ENCODE peak calls at places on chromosome 16, in ten cellular contexts. One of them, this sample, is unnamed.

GRCh38 chr16:27285676-27286196 is 17.2 kb upstream of the NSMCE1 start:
- DNase-seq in tibial artery: no peak
- DNase-seq in tibial nerve: no peak
- DNase-seq in lower lobe of right lung: no peak
- DNase-seq in kidney epithelial cell: no peak
- DNase-seq in epithelial cell of proximal tubule: no peak
- DNase-seq in progenitor cell of endocrine pancreas: no peak
- DNase-seq in nephron progenitor cell: no peak
- DNase-seq in HFFc6: no peak
- DNase-seq in uterus: no peak
- DNase-seq in this sample: no peak

GRCh38 chr16:85912271-85912974 is 13.5 kb downstream of the IRF8 start:
- DNase-seq in epithelial cell of proximal tubule: no peak
- DNase-seq in tibial artery: no peak
- DNase-seq in HFFc6: no peak
- DNase-seq in uterus: peak
- DNase-seq in progenitor cell of endocrine pancreas: no peak
- DNase-seq in lower lobe of right lung: no peak
- DNase-seq in nephron progenitor cell: no peak
- DNase-seq in tibial nerve: peak
- DNase-seq in kidney epithelial cell: no peak
- DNase-seq in this sample: peak

GRCh38 chr16:27792486-27793275 is 242.7 kb downstream of the KATNIP start:
- DNase-seq in epithelial cell of proximal tubule: no peak
- DNase-seq in uterus: no peak
- DNase-seq in lower lobe of right lung: no peak
- DNase-seq in nephron progenitor cell: no peak
- DNase-seq in tibial artery: no peak
- DNase-seq in kidney epithelial cell: no peak
- DNase-seq in HFFc6: no peak
- DNase-seq in progenitor cell of endocrine pancreas: no peak
- DNase-seq in tibial nerve: no peak
- DNase-seq in this sample: no peak

GRCh38 chr16:85796152-85796551 is 3.2 kb downstream of the EMC8 start:
- DNase-seq in nephron progenitor cell: no peak
- DNase-seq in HFFc6: no peak
- DNase-seq in lower lobe of right lung: no peak
- DNase-seq in epithelial cell of proximal tubule: no peak
- DNase-seq in tibial nerve: no peak
- DNase-seq in kidney epithelial cell: no peak
- DNase-seq in progenitor cell of endocrine pancreas: no peak
- DNase-seq in tibial artery: no peak
- DNase-seq in uterus: no peak
- DNase-seq in this sample: no peak

GRCh38 chr16:84199861-84200260 is 8.9 kb downstream of the ADAD2 start:
- DNase-seq in HFFc6: no peak
- DNase-seq in tibial nerve: no peak
- DNase-seq in uterus: no peak
- DNase-seq in nephron progenitor cell: no peak
- DNase-seq in kidney epithelial cell: no peak
- DNase-seq in progenitor cell of endocrine pancreas: no peak
- DNase-seq in epithelial cell of proximal tubule: no peak
- DNase-seq in tibial artery: no peak
- DNase-seq in lower lobe of right lung: peak
- DNase-seq in this sample: no peak

GRCh38 chr16:1296688-1297412 is 12.6 kb upstream of the UBE2I start:
- DNase-seq in tibial artery: no peak
- DNase-seq in lower lobe of right lung: no peak
- DNase-seq in progenitor cell of endocrine pancreas: no peak
- DNase-seq in HFFc6: peak
- DNase-seq in uterus: no peak
- DNase-seq in kidney epithelial cell: peak
- DNase-seq in tibial nerve: no peak
- DNase-seq in nephron progenitor cell: no peak
- DNase-seq in epithelial cell of proximal tubule: peak
- DNase-seq in this sample: no peak

GRCh38 chr16:4477966-4478365 is 1.8 kb downstream of the HMOX2 start:
- DNase-seq in tibial artery: no peak
- DNase-seq in epithelial cell of proximal tubule: peak
- DNase-seq in HFFc6: peak
- DNase-seq in uterus: no peak
- DNase-seq in kidney epithelial cell: no peak
- DNase-seq in nephron progenitor cell: no peak
- DNase-seq in progenitor cell of endocrine pancreas: no peak
- DNase-seq in lower lobe of right lung: no peak
- DNase-seq in tibial nerve: no peak
- DNase-seq in this sample: no peak

GRCh38 chr16:28597692-28598261 is 927 bp upstream of the SULT1A2 start:
- DNase-seq in epithelial cell of proximal tubule: no peak
- DNase-seq in tibial artery: no peak
- DNase-seq in progenitor cell of endocrine pancreas: no peak
- DNase-seq in nephron progenitor cell: peak
- DNase-seq in HFFc6: peak
- DNase-seq in lower lobe of right lung: peak
- DNase-seq in kidney epithelial cell: no peak
- DNase-seq in uterus: no peak
- DNase-seq in tibial nerve: no peak
- DNase-seq in this sample: no peak

GRCh38 chr16:27430512-27430911 is 28.5 kb downstream of the IL21R start:
- DNase-seq in uterus: no peak
- DNase-seq in kidney epithelial cell: no peak
- DNase-seq in tibial nerve: no peak
- DNase-seq in tibial artery: no peak
- DNase-seq in progenitor cell of endocrine pancreas: no peak
- DNase-seq in HFFc6: no peak
- DNase-seq in lower lobe of right lung: no peak
- DNase-seq in nephron progenitor cell: no peak
- DNase-seq in epithelial cell of proximal tubule: no peak
- DNase-seq in this sample: no peak

GRCh38 chr16:526181-527014 is 1.1 kb upstream of the CAPN15 start:
- DNase-seq in uterus: no peak
- DNase-seq in tibial nerve: no peak
- DNase-seq in progenitor cell of endocrine pancreas: peak
- DNase-seq in nephron progenitor cell: peak
- DNase-seq in epithelial cell of proximal tubule: no peak
- DNase-seq in tibial artery: peak
- DNase-seq in kidney epithelial cell: no peak
- DNase-seq in lower lobe of right lung: peak
- DNase-seq in HFFc6: peak
- DNase-seq in this sample: no peak

GRCh38 chr16:14057878-14058382 is 13.2 kb upstream of the MRTFB start:
- DNase-seq in uterus: peak
- DNase-seq in tibial artery: peak
- DNase-seq in kidney epithelial cell: no peak
- DNase-seq in lower lobe of right lung: no peak
- DNase-seq in nephron progenitor cell: no peak
- DNase-seq in epithelial cell of proximal tubule: no peak
- DNase-seq in tibial nerve: no peak
- DNase-seq in progenitor cell of endocrine pancreas: no peak
- DNase-seq in HFFc6: no peak
- DNase-seq in this sample: no peak

GRCh38 chr16:57720142-57720575 is 15.4 kb upstream of the KATNB1 start:
- DNase-seq in nephron progenitor cell: peak
- DNase-seq in lower lobe of right lung: no peak
- DNase-seq in tibial nerve: no peak
- DNase-seq in progenitor cell of endocrine pancreas: peak
- DNase-seq in uterus: no peak
- DNase-seq in tibial artery: no peak
- DNase-seq in HFFc6: peak
- DNase-seq in kidney epithelial cell: no peak
- DNase-seq in epithelial cell of proximal tubule: no peak
- DNase-seq in this sample: peak
- TF ChIP-seq CTCF in nephron progenitor cell: peak
- TF ChIP-seq CTCF in lower lobe of right lung: peak
- TF ChIP-seq CTCF in tibial nerve: peak
- TF ChIP-seq CTCF in progenitor cell of endocrine pancreas: peak
- TF ChIP-seq CTCF in uterus: peak
- TF ChIP-seq CTCF in tibial artery: peak
- TF ChIP-seq CTCF in HFFc6: peak
- TF ChIP-seq CTCF in kidney epithelial cell: peak
- TF ChIP-seq CTCF in epithelial cell of proximal tubule: peak
- TF ChIP-seq CTCF in this sample: peak

GRCh38 chr16:2963611-2964415 is at the start of gene KREMEN2:
- DNase-seq in progenitor cell of endocrine pancreas: no peak
- DNase-seq in nephron progenitor cell: peak
- DNase-seq in tibial nerve: no peak
- DNase-seq in epithelial cell of proximal tubule: no peak
- DNase-seq in HFFc6: no peak
- DNase-seq in kidney epithelial cell: no peak
- DNase-seq in uterus: no peak
- DNase-seq in tibial artery: no peak
- DNase-seq in lower lobe of right lung: peak
- DNase-seq in this sample: no peak

GRCh38 chr16:2966043-2966802 is 2.1 kb downstream of the KREMEN2 start:
- DNase-seq in progenitor cell of endocrine pancreas: no peak
- DNase-seq in nephron progenitor cell: no peak
- DNase-seq in uterus: no peak
- DNase-seq in epithelial cell of proximal tubule: no peak
- DNase-seq in HFFc6: no peak
- DNase-seq in kidney epithelial cell: no peak
- DNase-seq in tibial nerve: no peak
- DNase-seq in lower lobe of right lung: peak
- DNase-seq in tibial artery: no peak
- DNase-seq in this sample: no peak

GRCh38 chr16:2962334-2963073 is 1.6 kb upstream of the KREMEN2 start:
- DNase-seq in kidney epithelial cell: no peak
- DNase-seq in progenitor cell of endocrine pancreas: no peak
- DNase-seq in tibial nerve: no peak
- DNase-seq in nephron progenitor cell: no peak
- DNase-seq in HFFc6: no peak
- DNase-seq in tibial artery: no peak
- DNase-seq in epithelial cell of proximal tubule: no peak
- DNase-seq in lower lobe of right lung: no peak
- DNase-seq in uterus: no peak
- DNase-seq in this sample: no peak

GRCh38 chr16:2963074-2963610 is 933 bp upstream of the KREMEN2 start:
- DNase-seq in epithelial cell of proximal tubule: no peak
- DNase-seq in uterus: no peak
- DNase-seq in HFFc6: no peak
- DNase-seq in kidney epithelial cell: no peak
- DNase-seq in lower lobe of right lung: peak
- DNase-seq in tibial artery: no peak
- DNase-seq in nephron progenitor cell: peak
- DNase-seq in tibial nerve: no peak
- DNase-seq in progenitor cell of endocrine pancreas: no peak
- DNase-seq in this sample: no peak

DNA sequence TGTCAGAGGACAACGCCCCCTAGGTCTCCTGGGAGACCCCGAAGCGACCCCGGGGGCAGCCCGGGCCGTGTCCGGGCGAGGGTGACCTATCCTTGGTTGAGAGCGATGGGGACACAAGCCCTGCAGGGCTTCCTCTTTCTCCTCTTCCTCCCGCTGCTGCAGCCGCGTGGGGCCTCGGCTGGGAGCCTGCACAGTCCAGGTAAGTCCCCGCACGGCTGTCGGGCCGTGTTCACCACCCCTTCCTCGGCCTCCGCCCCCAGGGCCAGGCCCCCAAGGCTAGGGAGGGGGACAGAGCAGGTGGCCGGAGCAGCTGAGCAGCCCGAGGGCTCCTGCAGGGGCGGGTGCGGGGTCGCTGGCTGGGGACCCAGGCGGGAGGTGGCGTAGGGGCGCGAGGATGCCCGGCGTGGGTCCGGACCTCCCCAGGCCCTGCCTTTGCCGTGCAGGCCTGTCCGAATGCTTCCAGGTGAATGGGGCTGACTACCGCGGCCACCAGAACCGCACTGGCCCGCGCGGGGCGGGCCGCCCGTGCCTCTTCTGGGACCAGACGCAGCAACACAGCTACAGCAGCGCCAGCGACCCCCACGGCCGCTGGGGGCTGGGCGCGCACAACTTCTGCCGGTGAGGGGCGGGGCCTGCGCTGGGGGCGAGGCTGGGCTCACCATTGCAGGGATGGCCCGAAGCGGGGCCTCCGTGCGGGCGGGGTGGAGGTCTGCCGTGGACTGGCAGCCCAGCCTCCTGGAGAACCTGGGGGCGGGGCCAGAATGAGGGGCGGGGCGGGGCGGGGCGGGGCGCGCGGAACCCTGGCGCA is 545 bp downstream of the KREMEN2 start:
- DNase-seq in kidney epithelial cell: no peak
- DNase-seq in nephron progenitor cell: peak
- DNase-seq in progenitor cell of endocrine pancreas: peak
- DNase-seq in tibial nerve: no peak
- DNase-seq in uterus: no peak
- DNase-seq in tibial artery: no peak
- DNase-seq in epithelial cell of proximal tubule: no peak
- DNase-seq in lower lobe of right lung: peak
- DNase-seq in HFFc6: no peak
- DNase-seq in this sample: no peak
- TF ChIP-seq CTCF in kidney epithelial cell: no peak
- TF ChIP-seq CTCF in nephron progenitor cell: no peak
- TF ChIP-seq CTCF in progenitor cell of endocrine pancreas: peak
- TF ChIP-seq CTCF in tibial nerve: no peak
- TF ChIP-seq CTCF in uterus: no peak
- TF ChIP-seq CTCF in tibial artery: no peak
- TF ChIP-seq CTCF in epithelial cell of proximal tubule: no peak
- TF ChIP-seq CTCF in lower lobe of right lung: no peak
- TF ChIP-seq CTCF in HFFc6: no peak
- TF ChIP-seq CTCF in this sample: no peak

GRCh38 chr16:53404959-53405358 is 29.3 kb upstream of the RBL2 start:
- DNase-seq in lower lobe of right lung: no peak
- DNase-seq in uterus: no peak
- DNase-seq in progenitor cell of endocrine pancreas: no peak
- DNase-seq in nephron progenitor cell: no peak
- DNase-seq in HFFc6: no peak
- DNase-seq in tibial artery: no peak
- DNase-seq in tibial nerve: no peak
- DNase-seq in epithelial cell of proximal tubule: no peak
- DNase-seq in kidney epithelial cell: no peak
- DNase-seq in this sample: no peak
- TF ChIP-seq CTCF in lower lobe of right lung: no peak
- TF ChIP-seq CTCF in uterus: no peak
- TF ChIP-seq CTCF in progenitor cell of endocrine pancreas: no peak
- TF ChIP-seq CTCF in nephron progenitor cell: no peak
- TF ChIP-seq CTCF in HFFc6: peak
- TF ChIP-seq CTCF in tibial artery: no peak
- TF ChIP-seq CTCF in tibial nerve: no peak
- TF ChIP-seq CTCF in epithelial cell of proximal tubule: no peak
- TF ChIP-seq CTCF in kidney epithelial cell: no peak
- TF ChIP-seq CTCF in this sample: no peak

DNA sequence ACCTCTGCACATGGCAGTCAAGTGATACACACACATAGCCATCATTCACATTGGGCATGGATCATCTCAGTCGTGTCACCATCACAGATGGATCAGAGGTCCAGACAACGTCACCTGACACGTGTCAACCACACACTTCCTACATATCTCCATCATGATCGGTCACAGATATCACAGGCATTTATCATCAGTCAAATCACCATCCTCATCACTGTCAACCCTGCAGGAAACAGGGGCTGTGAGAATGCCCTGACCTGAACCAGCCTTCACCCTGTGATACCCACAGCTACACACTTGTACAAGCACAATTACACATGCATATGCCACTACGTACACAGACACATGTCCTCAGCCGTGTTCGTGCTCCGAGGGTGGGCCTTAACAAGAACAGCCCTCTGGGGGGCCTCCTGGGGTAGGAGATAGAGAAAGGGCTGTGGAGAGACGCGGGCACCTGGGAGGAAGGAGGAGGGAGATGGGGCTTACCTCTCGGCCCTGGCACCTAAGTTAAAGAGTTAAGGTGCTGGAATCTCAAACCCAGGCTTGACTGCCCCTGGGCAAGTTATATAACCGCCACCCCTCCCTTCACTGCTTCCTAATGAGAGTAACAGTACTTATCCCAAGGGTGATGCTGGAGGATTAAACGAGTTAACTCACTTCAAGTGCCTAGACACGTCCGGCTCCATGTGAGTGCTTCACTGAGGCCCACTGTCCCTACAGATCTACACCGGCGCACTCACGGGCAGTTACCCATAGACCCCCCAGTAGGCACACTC is 1.1 kb downstream of the SLC12A4 start:
- DNase-seq in epithelial cell of proximal tubule: no peak
- DNase-seq in progenitor cell of endocrine pancreas: no peak
- DNase-seq in uterus: no peak
- DNase-seq in lower lobe of right lung: no peak
- DNase-seq in kidney epithelial cell: no peak
- DNase-seq in tibial artery: no peak
- DNase-seq in tibial nerve: no peak
- DNase-seq in nephron progenitor cell: no peak
- DNase-seq in HFFc6: peak
- DNase-seq in this sample: no peak
- TF ChIP-seq CTCF in epithelial cell of proximal tubule: no peak
- TF ChIP-seq CTCF in progenitor cell of endocrine pancreas: no peak
- TF ChIP-seq CTCF in uterus: no peak
- TF ChIP-seq CTCF in lower lobe of right lung: no peak
- TF ChIP-seq CTCF in kidney epithelial cell: no peak
- TF ChIP-seq CTCF in tibial artery: no peak
- TF ChIP-seq CTCF in tibial nerve: no peak
- TF ChIP-seq CTCF in nephron progenitor cell: no peak
- TF ChIP-seq CTCF in HFFc6: no peak
- TF ChIP-seq CTCF in this sample: no peak